ENCODE peak calls at places on chromosomes 11 and 22, in seven cellular contexts. N, F, S, E, D, G and H are unnamed samples.

GRCh38 chr11:30314625-30315024 is 8.3 kb upstream of the ARL14EP start:
- DNase-seq in S (peak; percentile 27), E (no peak), N (peak; percentile 43), D (no peak), G (no peak), F (no peak), H (peak; percentile 10)

GRCh38 chr11:43010042-43010441 is 301.8 kb upstream of the API5 start:
- DNase-seq in S (no peak), E (no peak), F (no peak), G (no peak), D (peak; percentile 70), N (no peak), H (no peak)

GRCh38 chr11:38766796-38767195 is 2168.8 kb upstream of the RAG2 start:
- DNase-seq in S (no peak), E (no peak), F (no peak), N (no peak), G (no peak), D (no peak), H (no peak)

GRCh38 chr11:10480760-10481159 is 25.7 kb downstream of the AMPD3 start:
- DNase-seq in D (no peak), G (no peak), S (no peak), E (no peak), F (no peak), N (no peak), H (no peak)

GRCh38 chr22:16970446-16970845 is 37.6 kb downstream of the GAB4 start:
- DNase-seq in F (no peak), D (no peak), N (no peak), E (no peak), G (no peak), S (no peak), H (no peak)

GRCh38 chr11:20374746-20375305 is 11.3 kb downstream of the HTATIP2 start:
- DNase-seq in E (no peak), D (no peak), F (no peak), G (no peak), S (peak; percentile 16), N (peak; percentile 76), H (no peak)

GRCh38 chr11:78727816-78728215 is 153.2 kb upstream of the NARS2 start:
- DNase-seq in G (no peak), S (no peak), E (no peak), N (no peak), F (no peak), D (peak; percentile 33), H (no peak)

GRCh38 chr11:110349109-110349996 is 52.9 kb upstream of the RDX start:
- DNase-seq in E (no peak), S (no peak), G (no peak), N (no peak), F (no peak), D (peak; percentile 67), H (no peak)

GRCh38 chr22:25495286-25495685 is 69.2 kb upstream of the GRK3 start:
- DNase-seq in N (peak; percentile 18), E (no peak), G (no peak), S (no peak), D (no peak), F (no peak), H (no peak)

GRCh38 chr22:37161442-37161841 is 11.7 kb upstream of the IL2RB start:
- DNase-seq in S (peak; percentile 34), G (no peak), F (no peak), D (no peak), N (peak; percentile 26), E (no peak), H (no peak)

GRCh38 chr22:42932857-42933782 is 76.0 kb upstream of the ARFGAP3 start:
- DNase-seq in E (no peak), F (no peak), N (peak; percentile 46), D (no peak), S (no peak), G (peak; percentile 36), H (no peak)

GRCh38 chr22:33772793-33773192 is 147.5 kb downstream of the LARGE1 start:
- DNase-seq in G (no peak), N (no peak), S (no peak), E (no peak), D (no peak), F (no peak), H (no peak)

GRCh38 chr22:30087611-30088010 is 7.3 kb downstream of the HORMAD2 start:
- DNase-seq in N (no peak), F (no peak), E (no peak), D (no peak), G (no peak), S (no peak), H (no peak)

GRCh38 chr11:123407124-123407995 is 22.7 kb upstream of the GRAMD1B start:
- DNase-seq in S (peak; percentile 66), N (peak; percentile 85), D (peak; percentile 51), E (no peak), G (peak; percentile 95), F (no peak), H (peak; percentile 41)

GRCh38 chr11:126375726-126376125 is 20.2 kb downstream of the ST3GAL4 start:
- DNase-seq in E (no peak), S (no peak), D (no peak), F (no peak), N (peak; percentile 73), G (peak; percentile 68), H (no peak)

GRCh38 chr22:30969532-30970355 is 679 bp downstream of the TUG1 start:
- DNase-seq in F (peak; percentile 62), N (peak; percentile 56), D (no peak), G (no peak), E (peak; percentile 51), S (peak; percentile 10), H (peak; percentile 13)

GRCh38 chr11:74265256-74265655 is 46.2 kb downstream of the P4HA3 start:
- DNase-seq in G (no peak), N (no peak), S (no peak), D (no peak), E (no peak), F (no peak), H (no peak)

GRCh38 chr11:132472411-132473205 is 1059.7 kb downstream of the OPCML start:
- DNase-seq in E (no peak), D (peak; percentile 11), G (no peak), S (no peak), N (peak; percentile 34), F (peak; percentile 21), H (no peak)